ENCODE peak calls at places on chromosomes 3 and 15, in eight cellular contexts. W is brain microvascular endothelial cell, P is cardiac muscle cell, Q is H9, H is fibroblast of the aortic adventitia, R is spleen, V is hepatocyte, C is ovary. X is an unnamed sample.

GRCh38 chr15:61946778-61947177 is 113.5 kb downstream of the VPS13C start:
- DNase-seq in W (no peak), P (no peak), Q (no peak), H (peak), R (no peak), V (no peak), C (no peak), X (no peak)

GRCh38 chr3:50890688-50891344 is 216.1 kb downstream of the DOCK3 start:
- DNase-seq in W (no peak), P (no peak), Q (no peak), H (no peak), R (no peak), V (no peak), C (no peak), X (no peak)

GRCh38 chr3:136728918-136729317 is 23.3 kb downstream of the STAG1 start:
- DNase-seq in W (peak), P (no peak), Q (peak), H (peak), R (no peak), V (peak), C (no peak), X (no peak)

GRCh38 chr3:99637381-99638111 is 848 bp upstream of the COL8A1 start:
- DNase-seq in W (peak), P (peak), Q (no peak), H (peak), R (no peak), V (no peak), C (peak), X (no peak)

GRCh38 chr3:16181361-16181760 is 6.9 kb downstream of the GALNT15 start:
- DNase-seq in W (no peak), P (no peak), Q (no peak), H (peak), R (no peak), V (no peak), C (no peak), X (peak)

GRCh38 chr3:196563721-196564225 is 4.6 kb downstream of the WDR53 start:
- DNase-seq in W (peak), P (no peak), Q (no peak), H (no peak), R (no peak), V (no peak), C (no peak), X (no peak)

GRCh38 chr3:53671192-53672021 is 174.8 kb downstream of the CHDH start:
- DNase-seq in W (no peak), P (no peak), Q (no peak), H (no peak), R (no peak), V (no peak), C (no peak), X (no peak)

GRCh38 chr3:195030791-195031321 is 240.1 kb downstream of the XXYLT1 start:
- DNase-seq in W (peak), P (no peak), Q (no peak), H (no peak), R (no peak), V (peak), C (no peak), X (no peak)

GRCh38 chr15:62121273-62122015 is 43.6 kb downstream of the C2CD4B start:
- DNase-seq in W (no peak), P (no peak), Q (no peak), H (no peak), R (no peak), V (no peak), C (no peak), X (no peak)

GRCh38 chr3:123758081-123758564 is 126.0 kb downstream of the MYLK start:
- DNase-seq in W (no peak), P (no peak), Q (no peak), H (peak), R (no peak), V (no peak), C (no peak), X (no peak)

GRCh38 chr3:158111861-158112260 is 2.0 kb downstream of the RSRC1 start:
- DNase-seq in W (no peak), P (no peak), Q (no peak), H (no peak), R (no peak), V (no peak), C (no peak), X (no peak)

GRCh38 chr15:77905301-77905920 is 172.1 kb downstream of the TBC1D2B start:
- DNase-seq in W (no peak), P (no peak), Q (peak), H (no peak), R (peak), V (no peak), C (no peak), X (peak)

GRCh38 chr3:160128086-160128485 is 97.1 kb upstream of the C3orf80 start:
- DNase-seq in W (no peak), P (no peak), Q (no peak), H (no peak), R (no peak), V (no peak), C (no peak), X (no peak)

GRCh38 chr3:193174137-193174536 is 66.9 kb upstream of the PLAAT1 start:
- DNase-seq in W (no peak), P (no peak), Q (no peak), H (no peak), R (no peak), V (no peak), C (no peak), X (no peak)

GRCh38 chr3:48595526-48596121 is 495 bp upstream of the COL7A1 start:
- DNase-seq in W (peak), P (no peak), Q (peak), H (peak), R (no peak), V (peak), C (peak), X (no peak)

GRCh38 chr15:64751464-64751863 is 23.9 kb downstream of the RBPMS2 start:
- DNase-seq in W (no peak), P (no peak), Q (no peak), H (no peak), R (no peak), V (no peak), C (no peak), X (no peak)

GRCh38 chr3:39168156-39168780 is 14.9 kb upstream of the CSRNP1 start:
- DNase-seq in W (no peak), P (no peak), Q (no peak), H (no peak), R (no peak), V (no peak), C (no peak), X (no peak)

GRCh38 chr3:159781867-159782266 is 206.8 kb upstream of the IL12A start:
- DNase-seq in W (no peak), P (no peak), Q (no peak), H (no peak), R (no peak), V (no peak), C (no peak), X (no peak)

GRCh38 chr3:11350374-11350773 is 78.2 kb downstream of the ATG7 start:
- DNase-seq in W (no peak), P (no peak), Q (no peak), H (peak), R (no peak), V (no peak), C (no peak), X (no peak)

GRCh38 chr15:43511012-43511885 is 6.2 kb upstream of the MAP1A start:
- DNase-seq in W (no peak), P (peak), Q (peak), H (peak), R (no peak), V (peak), C (no peak), X (no peak)

GRCh38 chr15:56240390-56240789 is 3.3 kb downstream of the RFX7 start:
- DNase-seq in W (no peak), P (no peak), Q (no peak), H (no peak), R (no peak), V (no peak), C (no peak), X (no peak)

GRCh38 chr15:69735126-69735525 is 282.5 kb downstream of the RPLP1 start:
- DNase-seq in W (peak), P (no peak), Q (no peak), H (peak), R (no peak), V (peak), C (no peak), X (no peak)

GRCh38 chr15:90227336-90227735 is 6.4 kb downstream of the CIB1 start:
- DNase-seq in W (no peak), P (no peak), Q (no peak), H (no peak), R (no peak), V (no peak), C (no peak), X (no peak)

GRCh38 chr3:29183346-29184087 is 97.4 kb upstream of the RBMS3 start:
- DNase-seq in W (peak), P (no peak), Q (no peak), H (peak), R (no peak), V (no peak), C (no peak), X (no peak)

GRCh38 chr3:34011171-34012101 is 213.0 kb downstream of the PDCD6IP start:
- DNase-seq in W (peak), P (no peak), Q (peak), H (no peak), R (no peak), V (no peak), C (no peak), X (no peak)

GRCh38 chr3:194768586-194768985 is 82.9 kb downstream of the FAM43A start:
- DNase-seq in W (no peak), P (no peak), Q (no peak), H (no peak), R (peak), V (no peak), C (peak), X (no peak)

GRCh38 chr15:35507932-35508638 is 37.9 kb downstream of the DPH6 start:
- DNase-seq in W (no peak), P (peak), Q (no peak), H (no peak), R (no peak), V (no peak), C (no peak), X (no peak)

GRCh38 chr15:60605879-60606304 is 127.0 kb upstream of the ICE2 start:
- DNase-seq in W (peak), P (no peak), Q (no peak), H (peak), R (no peak), V (no peak), C (no peak), X (no peak)

GRCh38 chr3:128616516-128617269 is 33.9 kb downstream of the RPN1 start:
- DNase-seq in W (no peak), P (no peak), Q (no peak), H (no peak), R (peak), V (no peak), C (peak), X (no peak)

GRCh38 chr3:124873241-124873640 is 13.9 kb downstream of the ITGB5 start:
- DNase-seq in W (no peak), P (no peak), Q (no peak), H (no peak), R (no peak), V (no peak), C (no peak), X (no peak)

GRCh38 chr3:64666171-64666581 is 21.6 kb downstream of the ADAMTS9 start:
- DNase-seq in W (no peak), P (no peak), Q (no peak), H (no peak), R (no peak), V (peak), C (peak), X (no peak)

GRCh38 chr3:18445421-18446066 is 20.4 kb upstream of the SATB1 start:
- DNase-seq in W (no peak), P (no peak), Q (no peak), H (no peak), R (peak), V (peak), C (peak), X (no peak)

GRCh38 chr3:186365202-186365974 is 3.4 kb upstream of the DGKG start:
- DNase-seq in W (peak), P (no peak), Q (no peak), H (peak), R (no peak), V (no peak), C (no peak), X (no peak)

GRCh38 chr15:92049290-92050008 is 195.9 kb downstream of the SLCO3A1 start:
- DNase-seq in W (no peak), P (no peak), Q (no peak), H (no peak), R (no peak), V (no peak), C (no peak), X (no peak)

DNA sequence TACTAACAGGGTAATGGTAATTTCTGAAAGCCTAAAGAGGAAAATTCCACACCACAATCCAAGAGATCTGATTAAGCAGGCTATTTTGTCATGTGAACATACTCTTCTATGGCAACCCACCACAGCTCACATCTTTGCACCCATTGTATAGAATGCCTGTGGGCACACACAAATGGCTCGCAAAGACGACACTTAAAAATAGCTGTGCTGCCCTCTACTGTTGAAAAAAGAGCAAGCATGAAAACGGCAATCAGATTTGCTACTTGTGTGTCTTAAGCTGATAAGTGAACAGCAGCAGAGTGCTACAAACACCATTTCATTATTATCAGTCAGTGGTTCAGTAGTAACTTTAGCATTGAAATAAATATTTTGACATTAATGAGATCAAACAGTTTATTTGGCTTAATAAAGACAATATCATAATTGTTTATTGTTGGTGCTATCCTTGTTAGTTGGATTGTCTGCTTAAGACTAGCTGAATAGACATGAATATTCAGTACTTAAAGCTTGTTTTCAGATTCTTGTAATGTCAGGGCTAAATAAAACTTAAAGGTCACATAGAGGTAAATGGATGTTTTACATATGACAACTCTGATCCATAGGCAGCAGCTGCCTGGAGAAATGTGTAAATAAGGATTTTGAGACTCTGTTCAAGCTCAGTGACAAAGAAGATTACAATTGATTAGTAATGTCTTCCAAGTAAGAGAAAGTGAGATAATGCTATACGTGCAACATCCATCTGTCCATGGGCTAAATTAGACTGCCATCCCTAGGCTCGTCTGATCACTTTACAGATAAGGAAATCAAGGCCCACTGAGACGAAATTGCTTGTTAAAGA is 199.1 kb downstream of the LRRN1 start:
- DNase-seq in W (peak), P (peak), Q (peak), H (no peak), R (no peak), V (peak), C (no peak), X (no peak)
- TF ChIP-seq CTCF in W (peak), P (peak), Q (peak), H (no peak), R (peak), V (peak), C (no peak), X (peak)

GRCh38 chr15:32843211-32843907 is 125.6 kb downstream of the GREM1 start:
- DNase-seq in W (no peak), P (no peak), Q (no peak), H (no peak), R (no peak), V (no peak), C (no peak), X (no peak)

GRCh38 chr15:32840481-32841245 is 122.9 kb downstream of the GREM1 start:
- DNase-seq in W (no peak), P (no peak), Q (no peak), H (peak), R (no peak), V (no peak), C (no peak), X (no peak)

GRCh38 chr15:32842081-32842480 is 124.3 kb downstream of the GREM1 start:
- DNase-seq in W (no peak), P (no peak), Q (no peak), H (peak), R (no peak), V (no peak), C (no peak), X (no peak)

GRCh38 chr15:32838820-32839219 is 121.0 kb downstream of the GREM1 start:
- DNase-seq in W (peak), P (no peak), Q (no peak), H (peak), R (no peak), V (peak), C (no peak), X (no peak)

GRCh38 chr15:32844118-32844711 is 126.4 kb downstream of the GREM1 start:
- DNase-seq in W (peak), P (peak), Q (no peak), H (peak), R (no peak), V (peak), C (no peak), X (no peak)
- TF ChIP-seq CTCF in W (peak), P (peak), Q (peak), H (peak), R (peak), V (peak), C (no peak), X (peak)

GRCh38 chr15:76647612-76648011 is 257.5 kb downstream of the SCAPER start:
- DNase-seq in W (no peak), P (no peak), Q (no peak), H (no peak), R (no peak), V (no peak), C (no peak), X (no peak)

DNA sequence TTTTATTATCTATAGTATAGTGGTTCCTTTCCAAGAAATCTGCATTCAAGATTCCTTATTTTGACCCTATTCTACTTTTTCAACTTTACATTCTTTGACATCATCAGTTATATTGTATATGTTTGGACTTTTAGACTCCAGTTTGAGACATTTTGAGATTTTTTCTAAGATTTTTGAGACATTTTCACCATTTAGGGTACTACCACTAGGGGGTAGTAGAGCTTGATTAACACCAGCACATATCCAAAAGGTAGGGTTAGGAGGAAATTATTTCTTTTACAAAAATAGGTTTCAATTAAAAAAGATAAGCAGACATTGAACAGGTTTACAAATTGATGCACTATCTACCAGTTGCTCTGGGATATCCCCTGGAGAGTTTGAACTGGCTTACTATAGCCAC is 262.5 kb downstream of the SCAPER start:
- DNase-seq in W (no peak), P (no peak), Q (no peak), H (peak), R (no peak), V (no peak), C (no peak), X (no peak)
- TF ChIP-seq CTCF in W (peak), P (peak), Q (peak), H (peak), R (no peak), V (no peak), C (no peak), X (peak)

GRCh38 chr3:13251166-13251892 is 168.8 kb downstream of the NUP210 start:
- DNase-seq in W (no peak), P (no peak), Q (no peak), H (no peak), R (no peak), V (no peak), C (no peak), X (no peak)

GRCh38 chr3:13248640-13249039 is 171.5 kb downstream of the NUP210 start:
- DNase-seq in W (no peak), P (no peak), Q (no peak), H (no peak), R (no peak), V (no peak), C (no peak), X (no peak)

GRCh38 chr3:13252207-13252606 is 167.9 kb downstream of the NUP210 start:
- DNase-seq in W (no peak), P (no peak), Q (no peak), H (no peak), R (no peak), V (no peak), C (no peak), X (no peak)

GRCh38 chr3:13253208-13253937 is 166.7 kb downstream of the NUP210 start:
- DNase-seq in W (no peak), P (no peak), Q (no peak), H (no peak), R (no peak), V (no peak), C (no peak), X (no peak)

DNA sequence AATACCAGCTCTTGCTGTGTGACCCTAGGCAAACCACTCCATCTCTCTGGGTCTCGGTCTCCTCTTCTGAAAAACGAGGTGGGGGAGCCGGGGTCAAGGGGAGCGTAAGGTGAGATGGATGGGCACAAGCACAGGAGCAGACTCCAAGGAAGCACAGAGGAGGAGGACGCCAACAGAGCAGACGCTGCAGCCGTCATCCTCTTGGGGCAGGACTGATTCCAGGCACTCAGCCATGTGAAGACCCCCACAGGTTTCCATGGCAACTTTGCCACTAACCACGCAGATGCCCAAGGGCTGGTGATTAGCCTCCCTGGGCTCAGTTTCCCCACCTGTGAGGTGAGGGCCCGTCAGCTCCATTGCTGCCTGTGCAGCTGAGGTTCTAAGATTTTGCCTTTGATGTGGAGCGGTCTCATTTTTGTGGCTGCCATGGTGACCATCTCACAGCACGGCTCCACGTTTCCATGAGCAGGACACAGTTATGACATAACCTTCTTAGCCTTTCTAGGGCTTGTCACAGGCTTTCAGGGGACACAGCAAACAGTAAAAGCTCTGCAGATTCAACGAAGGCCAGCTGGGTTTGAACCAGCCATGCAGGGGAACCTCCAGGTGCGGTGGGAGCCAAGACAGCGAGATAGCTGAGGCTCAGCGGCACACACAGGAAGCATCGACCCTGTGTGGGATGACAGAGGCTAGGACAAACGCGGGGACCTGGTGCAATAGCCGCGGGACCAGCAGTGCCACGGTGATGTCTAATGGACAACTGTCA is 170.3 kb downstream of the NUP210 start:
- DNase-seq in W (no peak), P (no peak), Q (no peak), H (no peak), R (no peak), V (no peak), C (no peak), X (no peak)
- TF ChIP-seq CTCF in W (no peak), P (no peak), Q (no peak), H (no peak), R (no peak), V (no peak), C (no peak), X (no peak)